ENCODE peak calls at places on chromosomes 16 and 17, in seven cellular contexts. W is ureter; B is HS-5; Y is activated naive CD4-positive, alpha-beta T cell treated with anti-CD3 and anti-CD28 coated beads for 36 hours; P is stimulated activated CD4-positive, alpha-beta T cell treated with anti-CD3 and anti-CD28 coated beads, Interleukin-1b, Interleukin-23, amount 100 ng/mL, for 4 hours; C is NCI-H748 treated with DMSO at 0.1 percent for 48 hours; G is EH. E is an unnamed sample.

GRCh38 chr17:61005358-61005757 is 327.7 kb downstream of the BCAS3 start:
- DNase-seq in B (no peak), Y (no peak), G (no peak), P (no peak), C (no peak), W (no peak), E (no peak)

GRCh38 chr17:62790554-62790953 is 17.6 kb downstream of the MARCHF10 start:
- DNase-seq in Y (no peak), W (no peak), C (no peak), B (peak; percentile 82), P (no peak), G (peak; percentile 94), E (peak; percentile 39)

GRCh38 chr17:35088911-35089845 is 25.7 kb upstream of the RFFL start:
- DNase-seq in B (no peak), C (peak; percentile 66), W (peak; percentile 88), G (peak; percentile 84), P (peak; percentile 93), Y (peak; percentile 89), E (peak; percentile 82)

GRCh38 chr17:30309591-30309990 is 17.8 kb upstream of the BLMH start:
- DNase-seq in C (no peak), G (peak; percentile 65), Y (no peak), P (no peak), W (no peak), B (peak; percentile 18), E (no peak)

GRCh38 chr17:48179071-48179945 is 71.7 kb downstream of the SNX11 start:
- DNase-seq in G (peak; percentile 80), B (no peak), Y (no peak), C (no peak), W (no peak), P (no peak), E (no peak)

GRCh38 chr16:14302399-14303181 is 231.5 kb downstream of the MRTFB start:
- DNase-seq in W (no peak), C (no peak), P (no peak), B (no peak), Y (peak; percentile 20), G (no peak), E (peak; percentile 22)

GRCh38 chr17:74941128-74941725 is 5.5 kb downstream of the OTOP3 start:
- DNase-seq in W (no peak), G (no peak), Y (no peak), P (no peak), B (no peak), C (no peak), E (no peak)

GRCh38 chr17:31541559-31541958 is 150.1 kb downstream of the RAB11FIP4 start:
- DNase-seq in W (no peak), Y (no peak), C (no peak), B (no peak), G (no peak), P (no peak), E (no peak)

GRCh38 chr17:50825188-50825587 is 10.2 kb upstream of the WFIKKN2 start:
- DNase-seq in B (no peak), C (no peak), Y (no peak), P (no peak), G (no peak), W (no peak), E (no peak)